ENCODE peak calls at places on chromosomes 5 and 9, in four cellular contexts. O is sciatic nerve, R is AG08396, J is body of pancreas. U is an unnamed sample.

GRCh38 chr5:154384480-154385235 is 61.1 kb upstream of the SAP30L start:
- DNase-seq in O (no peak), R (no peak), J (no peak), U (no peak)

GRCh38 chr5:68015381-68015780 is 200.2 kb upstream of the PIK3R1 start:
- DNase-seq in O (no peak), R (no peak), J (no peak), U (no peak)

GRCh38 chr9:119289740-119290139 is 79.5 kb downstream of the BRINP1 start:
- DNase-seq in O (peak; percentile 60), R (peak; percentile 17), J (peak; percentile 71), U (no peak)

GRCh38 chr9:34664281-34665108 is 2.0 kb upstream of the CCL27 start:
- DNase-seq in O (peak; percentile 90), R (peak; percentile 79), J (peak; percentile 91), U (peak; percentile 87)

GRCh38 chr5:14900661-14901461 is 29.3 kb upstream of the ANKH start:
- DNase-seq in O (peak; percentile 65), R (peak; percentile 43), J (peak; percentile 52), U (peak; percentile 79)

GRCh38 chr5:13973724-13974123 is 29.2 kb upstream of the DNAH5 start:
- DNase-seq in O (no peak), R (no peak), J (no peak), U (no peak)

GRCh38 chr9:38019731-38020130 is 49.3 kb downstream of the SHB start:
- DNase-seq in O (no peak), R (no peak), J (no peak), U (no peak)

GRCh38 chr5:169904059-169904458 is 76.2 kb downstream of the INSYN2B start:
- DNase-seq in O (no peak), R (no peak), J (no peak), U (no peak)